ENCODE peak calls at places on chromosomes 11 and 22, in seven cellular contexts. N is HCT116, T is NCI-H2171 treated with DMSO at 0.1 percent for 48 hours, U is amniotic stem cell, R is RPMI8226, P is NCI-H2081, D is fibroblast of mammary gland. Z is an unnamed sample.

GRCh38 chr22:17753401-17753989 is 20.8 kb downstream of the BID start:
- DNase-seq in U (no peak), P (no peak), N (no peak), D (peak), R (no peak), T (no peak), Z (no peak)

GRCh38 chr11:112453601-112454577 is 193.2 kb upstream of the PLET1 start:
- DNase-seq in T (peak), D (peak), R (peak), N (peak), P (peak), U (no peak), Z (no peak)

GRCh38 chr11:68377389-68377795 is 65.0 kb downstream of the LRP5 start:
- DNase-seq in P (no peak), D (no peak), N (no peak), U (no peak), R (no peak), T (no peak), Z (no peak)

GRCh38 chr11:102611291-102611690 is 13.8 kb downstream of the MMP20 start:
- DNase-seq in R (no peak), U (no peak), P (no peak), D (no peak), T (no peak), N (no peak), Z (no peak)

GRCh38 chr22:46612904-46613605 is 7.1 kb upstream of the GRAMD4 start:
- DNase-seq in P (no peak), U (no peak), R (peak), N (no peak), D (no peak), T (no peak), Z (no peak)

GRCh38 chr11:73957654-73958361 is 7.0 kb downstream of the DNAJB13 start:
- DNase-seq in P (no peak), D (no peak), R (no peak), U (no peak), T (no peak), N (no peak), Z (peak)

GRCh38 chr11:3611976-3612678 is 29.7 kb downstream of the ART5 start:
- DNase-seq in R (no peak), N (no peak), P (no peak), U (no peak), T (no peak), D (no peak), Z (no peak)

GRCh38 chr11:96388891-96389603 is 665 bp downstream of the CCDC82 start:
- DNase-seq in N (peak), U (peak), T (peak), P (peak), R (no peak), D (peak), Z (no peak)

GRCh38 chr11:75938543-75938942 is 123.5 kb downstream of the UVRAG start:
- DNase-seq in D (peak), P (no peak), N (no peak), U (no peak), T (no peak), R (no peak), Z (no peak)

GRCh38 chr11:91295591-91295990 is 929.0 kb upstream of the FAT3 start:
- DNase-seq in D (no peak), R (no peak), U (no peak), N (no peak), T (no peak), P (no peak), Z (no peak)